ENCODE peak calls at places on chromosomes 2 and 18, in seven cellular contexts. A is GM10248, P is astrocyte, T is PC-3, Q is fibroblast of the aortic adventitia, X is transverse colon, Y is coronary artery. I is an unnamed sample.

GRCh38 chr2:108305901-108306300 is 17.2 kb downstream of the SULT1C2 start:
- DNase-seq in A (no peak), P (peak), Y (no peak), X (no peak), Q (no peak), T (peak), I (no peak)

GRCh38 chr18:23196119-23197004 is 61.1 kb downstream of the CABLES1 start:
- DNase-seq in A (no peak), T (no peak), Y (no peak), Q (no peak), P (peak), X (no peak), I (no peak)

GRCh38 chr2:46339676-46340459 is 42.7 kb downstream of the EPAS1 start:
- DNase-seq in X (no peak), Q (peak), Y (peak), P (no peak), A (no peak), T (no peak), I (no peak)

GRCh38 chr2:232458051-232458660 is 2.2 kb downstream of the ALPI start:
- DNase-seq in Q (no peak), X (no peak), Y (peak), T (no peak), P (no peak), A (no peak), I (no peak)

GRCh38 chr18:42365550-42365949 is 410.5 kb downstream of the PIK3C3 start:
- DNase-seq in P (peak), Q (no peak), A (no peak), T (no peak), Y (no peak), X (no peak), I (no peak)

GRCh38 chr18:50128506-50129271 is 66.3 kb downstream of the MYO5B start:
- DNase-seq in X (peak), P (no peak), T (no peak), Y (no peak), Q (no peak), A (no peak), I (no peak)

GRCh38 chr2:233059797-233060499 is at the start of gene INPP5D:
- DNase-seq in Y (peak), A (peak), X (peak), T (no peak), P (no peak), Q (no peak), I (no peak)

GRCh38 chr18:80171190-80171872 is 62.3 kb downstream of the ADNP2 start:
- DNase-seq in Q (peak), Y (no peak), A (peak), X (peak), T (peak), P (peak), I (peak)

GRCh38 chr2:11581797-11582525 is 48.1 kb downstream of the GREB1 start:
- DNase-seq in Y (no peak), X (no peak), A (no peak), Q (no peak), T (no peak), P (no peak), I (no peak)

GRCh38 chr2:172162739-172163336 is 60.1 kb upstream of the DLX2 start:
- DNase-seq in A (no peak), T (no peak), P (no peak), X (no peak), Q (no peak), Y (no peak), I (no peak)

GRCh38 chr2:120576509-120577474 is 158.9 kb upstream of the GLI2 start:
- DNase-seq in A (no peak), X (peak), Y (no peak), P (no peak), T (peak), Q (peak), I (peak)

GRCh38 chr2:127200962-127201361 is 19.1 kb downstream of the CYP27C1 start:
- DNase-seq in P (no peak), A (no peak), Y (no peak), Q (no peak), T (no peak), X (no peak), I (no peak)

GRCh38 chr2:127201452-127201851 is 18.6 kb downstream of the CYP27C1 start:
- DNase-seq in Q (no peak), T (no peak), A (no peak), Y (no peak), X (no peak), P (no peak), I (no peak)

GRCh38 chr2:127208313-127208712 is 11.8 kb downstream of the CYP27C1 start:
- DNase-seq in Q (no peak), X (no peak), Y (no peak), P (peak), T (peak), A (no peak), I (peak)

GRCh38 chr2:127205211-127206140 is 14.6 kb downstream of the CYP27C1 start:
- DNase-seq in T (no peak), A (no peak), Y (peak), P (no peak), Q (no peak), X (no peak), I (no peak)
- TF ChIP-seq CTCF in T (no peak), A (no peak), Y (no peak), P (no peak), Q (no peak), X (no peak), I (no peak)

GRCh38 chr2:3441465-3441864 is 62.0 kb downstream of the TRAPPC12 start:
- DNase-seq in Q (no peak), T (no peak), P (no peak), X (no peak), Y (no peak), A (no peak), I (no peak)

GRCh38 chr2:3443083-3443482 is 63.6 kb downstream of the TRAPPC12 start:
- DNase-seq in A (no peak), P (no peak), T (no peak), X (no peak), Y (no peak), Q (no peak), I (no peak)

GRCh38 chr2:3442185-3442584 is 62.7 kb downstream of the TRAPPC12 start:
- DNase-seq in Y (no peak), X (no peak), P (peak), Q (peak), A (no peak), T (no peak), I (no peak)

GRCh38 chr2:3445891-3446290 is 66.4 kb downstream of the TRAPPC12 start:
- DNase-seq in Q (no peak), P (no peak), X (no peak), A (no peak), T (no peak), Y (no peak), I (no peak)

GRCh38 chr2:3443685-3444084 is 64.2 kb downstream of the TRAPPC12 start:
- DNase-seq in Q (no peak), Y (no peak), A (no peak), P (no peak), X (no peak), T (no peak), I (no peak)
- TF ChIP-seq CTCF in Q (peak), Y (no peak), A (no peak), P (no peak), X (no peak), T (peak), I (no peak)

GRCh38 chr2:52416340-52416739 is 1351.3 kb upstream of the CHAC2 start:
- DNase-seq in P (no peak), A (no peak), Y (no peak), Q (peak), X (no peak), T (peak), I (no peak)
- TF ChIP-seq CTCF in P (peak), A (no peak), Y (no peak), Q (no peak), X (no peak), T (peak), I (peak)

GRCh38 chr2:101003278-101003775 is 1.2 kb downstream of the RPL31 start:
- DNase-seq in Q (no peak), X (no peak), P (peak), T (no peak), Y (no peak), A (no peak), I (no peak)
- TF ChIP-seq CTCF in Q (no peak), X (no peak), P (no peak), T (no peak), Y (no peak), A (no peak), I (no peak)

GRCh38 chr18:76472811-76473210 is 22.2 kb downstream of the ZNF516 start:
- DNase-seq in Q (no peak), P (no peak), A (no peak), Y (no peak), T (no peak), X (no peak), I (no peak)
- TF ChIP-seq CTCF in Q (no peak), P (no peak), A (no peak), Y (no peak), T (no peak), X (no peak), I (no peak)

GRCh38 chr2:113705982-113706523 is 50.4 kb downstream of the SLC35F5 start:
- DNase-seq in X (no peak), T (no peak), Y (no peak), P (no peak), A (no peak), Q (no peak), I (no peak)

GRCh38 chr2:113697516-113697915 is 58.9 kb downstream of the SLC35F5 start:
- DNase-seq in P (no peak), X (no peak), Q (no peak), Y (no peak), A (no peak), T (no peak), I (no peak)

GRCh38 chr2:113699048-113699447 is 57.4 kb downstream of the SLC35F5 start:
- DNase-seq in P (no peak), Q (no peak), A (peak), Y (no peak), T (no peak), X (no peak), I (no peak)

GRCh38 chr2:113703404-113704299 is 52.8 kb downstream of the SLC35F5 start:
- DNase-seq in Y (no peak), X (peak), Q (no peak), A (no peak), P (no peak), T (no peak), I (no peak)

DNA sequence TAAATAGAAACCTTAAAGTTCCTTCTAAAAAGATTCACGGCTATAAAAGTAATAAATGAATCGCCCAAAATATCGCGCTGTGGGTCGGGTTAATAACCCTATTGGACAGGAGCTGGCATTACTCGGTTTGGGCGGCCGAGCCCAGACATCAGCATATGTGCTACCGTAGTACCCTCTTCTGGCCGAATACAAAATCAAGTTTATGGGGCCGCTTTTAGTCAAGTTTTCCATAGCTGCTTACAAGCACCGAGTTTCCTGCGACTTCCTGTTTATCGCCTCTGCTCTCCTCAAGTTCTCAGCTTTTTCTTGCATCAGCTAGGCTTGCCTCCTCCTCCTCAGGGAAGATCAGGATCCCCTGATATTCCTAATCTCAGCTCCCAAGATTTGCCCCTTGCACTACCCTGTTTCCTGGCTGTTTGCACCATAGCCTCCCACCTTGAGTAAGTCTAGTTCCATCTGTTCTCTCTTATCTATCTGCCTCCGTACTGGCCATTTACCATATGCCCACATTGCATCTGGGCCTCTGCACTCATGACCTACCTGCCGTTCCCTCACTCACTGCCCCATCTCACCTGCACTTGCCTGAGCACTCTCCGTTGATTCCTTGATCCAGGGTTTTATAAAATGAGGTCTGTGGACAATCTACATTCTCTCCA is 56.1 kb downstream of the SLC35F5 start:
- DNase-seq in A (peak), Y (no peak), P (no peak), Q (no peak), X (no peak), T (no peak), I (no peak)
- TF ChIP-seq CTCF in A (peak), Y (no peak), P (no peak), Q (no peak), X (no peak), T (no peak), I (no peak)

GRCh38 chr2:43605851-43606250 is 10.0 kb upstream of the THADA start:
- DNase-seq in X (no peak), T (peak), P (no peak), Y (no peak), Q (peak), A (no peak), I (no peak)

GRCh38 chr2:43604674-43605073 is 8.8 kb upstream of the THADA start:
- DNase-seq in A (no peak), Q (no peak), Y (no peak), T (no peak), P (no peak), X (no peak), I (no peak)

GRCh38 chr2:43610361-43610760 is 14.5 kb upstream of the THADA start:
- DNase-seq in A (no peak), T (no peak), Y (no peak), Q (no peak), P (no peak), X (no peak), I (no peak)

GRCh38 chr2:43609304-43609883 is 13.6 kb upstream of the THADA start:
- DNase-seq in X (peak), Q (peak), Y (no peak), P (no peak), T (peak), A (peak), I (peak)

DNA sequence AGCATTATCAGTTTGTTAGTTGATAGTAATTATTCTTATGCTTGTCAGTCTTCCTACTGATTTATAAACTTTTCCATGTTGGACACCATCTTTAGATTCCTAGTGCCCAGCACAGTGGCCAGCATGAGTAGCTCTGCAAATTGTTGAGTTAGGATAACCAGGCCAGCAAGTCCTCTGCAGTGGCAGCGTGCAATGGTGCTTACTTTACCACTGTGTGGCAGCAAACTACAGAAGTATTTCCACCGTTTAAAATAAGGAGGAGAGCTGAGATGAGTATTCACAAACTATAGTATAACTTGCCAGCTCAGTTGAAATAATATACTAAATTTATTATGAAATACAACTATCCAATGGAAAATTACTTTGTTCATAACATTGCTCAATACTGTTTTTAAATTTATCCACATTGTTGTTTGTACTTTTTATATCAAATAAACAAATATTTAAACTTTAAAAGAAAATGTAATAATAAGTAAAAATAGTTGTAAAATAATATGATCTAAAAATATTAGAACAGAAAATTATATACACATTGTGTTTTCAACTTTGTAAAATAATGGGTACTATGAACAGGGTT is 9.3 kb upstream of the THADA start:
- DNase-seq in A (peak), X (peak), P (peak), Y (no peak), Q (peak), T (peak), I (peak)
- TF ChIP-seq CTCF in A (peak), X (peak), P (peak), Y (no peak), Q (peak), T (peak), I (peak)

GRCh38 chr2:37880546-37880945 is 44.5 kb upstream of the RMDN2 start:
- DNase-seq in Q (no peak), X (no peak), A (no peak), Y (no peak), T (peak), P (no peak), I (no peak)
- TF ChIP-seq CTCF in Q (peak), X (no peak), A (no peak), Y (no peak), T (peak), P (no peak), I (no peak)

GRCh38 chr18:63234839-63235238 is 84.7 kb downstream of the BCL2 start:
- DNase-seq in P (no peak), A (no peak), Y (no peak), T (no peak), X (no peak), Q (no peak), I (no peak)
- TF ChIP-seq CTCF in P (no peak), A (no peak), Y (no peak), T (no peak), X (no peak), Q (no peak), I (no peak)